ENCODE peak calls at places on chromosomes 11 and 22, in ten cellular contexts. S is stimulated activated naive B cell treated with anti-CD40 and anti-IgM and Interleukin-4, amounts not matched to agents 10 μg/mL and 1 μg/mL and 100 μg/mL, for 72 hours; I is GM23248; D is cerebellar cortex; J is cardiac muscle cell; V is RKO; Z is nephron progenitor cell; C is dorsolateral prefrontal cortex; W is EL; O is ureter. F is an unnamed sample.

GRCh38 chr11:11230802-11231562 is 122.1 kb downstream of the CSNK2A3 start:
- DNase-seq in S (no peak), I (peak), D (peak), J (no peak), V (no peak), Z (peak), C (no peak), W (no peak), O (no peak), F (peak)

GRCh38 chr11:68946416-68947090 is 34.2 kb downstream of the MRGPRD start:
- DNase-seq in S (no peak), I (peak), D (no peak), J (peak), V (no peak), Z (no peak), C (no peak), W (peak), O (no peak), F (no peak)

GRCh38 chr11:118003021-118003423 is 16.8 kb downstream of the IL10RA start:
- DNase-seq in S (peak), I (no peak), D (no peak), J (no peak), V (no peak), Z (no peak), C (no peak), W (no peak), O (no peak), F (no peak)

GRCh38 chr11:17505146-17505545 is 28.5 kb upstream of the ABCC8 start:
- DNase-seq in S (no peak), I (no peak), D (no peak), J (no peak), V (no peak), Z (no peak), C (no peak), W (no peak), O (no peak), F (no peak)

GRCh38 chr22:42316988-42317387 is 46.5 kb upstream of the TCF20 start:
- DNase-seq in S (no peak), I (peak), D (no peak), J (peak), V (no peak), Z (no peak), C (peak), W (peak), O (peak), F (peak)

GRCh38 chr22:50027639-50028537 is 15.3 kb upstream of the IL17REL start:
- DNase-seq in S (no peak), I (peak), D (peak), J (no peak), V (peak), Z (no peak), C (no peak), W (no peak), O (peak), F (no peak)

GRCh38 chr22:29031236-29031982 is 30.2 kb downstream of the C22orf31 start:
- DNase-seq in S (no peak), I (peak), D (peak), J (peak), V (peak), Z (peak), C (no peak), W (peak), O (peak), F (no peak)

GRCh38 chr11:19817265-19817851 is 104.7 kb downstream of the NAV2 start:
- DNase-seq in S (no peak), I (no peak), D (no peak), J (no peak), V (no peak), Z (no peak), C (no peak), W (no peak), O (no peak), F (no peak)

GRCh38 chr22:29443861-29444431 is 5.6 kb downstream of the RFPL1 start:
- DNase-seq in S (no peak), I (no peak), D (no peak), J (no peak), V (no peak), Z (no peak), C (no peak), W (no peak), O (no peak), F (no peak)